ENCODE peak calls at places on chromosomes 1 and 21, in ten cellular contexts. F is activated CD8-positive, alpha-beta T cell treated with anti-CD3 and anti-CD28 coated beads for 36 hours; O is progenitor cell of endocrine pancreas; V is stimulated activated CD8-positive, alpha-beta memory T cell treated with anti-CD3 and anti-CD28 coated beads, Interleukin-15, amount 100 ng/mL, for 1 hour; U is effector memory CD4-positive, alpha-beta T cell; Y is esophagus squamous epithelium; T is aorta; L is Caki2; D is nephron progenitor cell; Q is activated CD8-positive, alpha-beta memory T cell treated with anti-CD3 and anti-CD28 coated beads, Interleukin-2, amount 10 ng/mL, durations not matched to agents 7 days and 5 days. S is an unnamed sample.
A peak's percentile ranks its signal among the peaks of the same experiment; 100 is the strongest.

GRCh38 chr1:227351443-227351842 is 33.2 kb upstream of the CDC42BPA start:
- DNase-seq in F (no peak), O (no peak), V (no peak), U (no peak), Y (no peak), T (no peak), L (no peak), D (no peak), Q (no peak), S (no peak)

GRCh38 chr1:112888630-112889029 is 67.4 kb downstream of the SLC16A1 start:
- DNase-seq in F (no peak), O (no peak), V (no peak), U (no peak), Y (no peak), T (no peak), L (no peak), D (no peak), Q (no peak), S (no peak)

GRCh38 chr1:60621524-60621923 is 460.8 kb upstream of the NFIA start:
- DNase-seq in F (no peak), O (no peak), V (no peak), U (no peak), Y (no peak), T (no peak), L (no peak), D (no peak), Q (no peak), S (no peak)

GRCh38 chr1:101101362-101101761 is 75.8 kb upstream of the DPH5 start:
- DNase-seq in F (no peak), O (no peak), V (no peak), U (no peak), Y (no peak), T (no peak), L (no peak), D (no peak), Q (no peak), S (no peak)

GRCh38 chr1:178031856-178032320 is 62.0 kb upstream of the RASAL2 start:
- DNase-seq in F (peak; percentile 51), O (peak; percentile 43), V (no peak), U (no peak), Y (peak; percentile 3), T (peak; percentile 91), L (peak; percentile 66), D (peak; percentile 79), Q (peak; percentile 41), S (peak; percentile 71)

GRCh38 chr1:10429868-10430215 is 391 bp upstream of the CENPS start:
- DNase-seq in F (peak; percentile 48), O (no peak), V (no peak), U (no peak), Y (no peak), T (no peak), L (no peak), D (no peak), Q (peak; percentile 58), S (no peak)

GRCh38 chr1:1825217-1825616 is 46.9 kb upstream of the NADK start:
- DNase-seq in F (no peak), O (no peak), V (no peak), U (no peak), Y (no peak), T (no peak), L (no peak), D (no peak), Q (no peak), S (no peak)

GRCh38 chr21:41605178-41605933 is 97.4 kb upstream of the TMPRSS2 start:
- DNase-seq in F (no peak), O (no peak), V (no peak), U (no peak), Y (no peak), T (peak; percentile 66), L (no peak), D (peak; percentile 32), Q (no peak), S (no peak)

GRCh38 chr1:247639381-247639981 is 34.1 kb downstream of the OR2G3 start:
- DNase-seq in F (peak; percentile 64), O (peak; percentile 60), V (no peak), U (no peak), Y (no peak), T (peak; percentile 89), L (no peak), D (no peak), Q (no peak), S (no peak)

GRCh38 chr1:29688477-29689365 is 452.4 kb downstream of the PTPRU start:
- DNase-seq in F (peak; percentile 37), O (no peak), V (no peak), U (no peak), Y (no peak), T (no peak), L (no peak), D (no peak), Q (peak; percentile 46), S (peak; percentile 75)

GRCh38 chr1:103191327-103191726 is 83.0 kb upstream of the COL11A1 start:
- DNase-seq in F (no peak), O (no peak), V (no peak), U (no peak), Y (no peak), T (no peak), L (peak; percentile 6), D (no peak), Q (no peak), S (peak; percentile 22)

GRCh38 chr1:109371271-109371739 is 26.4 kb downstream of the SORT1 start:
- DNase-seq in F (peak; percentile 27), O (no peak), V (no peak), U (no peak), Y (no peak), T (no peak), L (no peak), D (no peak), Q (no peak), S (peak; percentile 55)

GRCh38 chr1:233759665-233760064 is 144.8 kb upstream of the SLC35F3 start:
- DNase-seq in F (no peak), O (no peak), V (no peak), U (no peak), Y (no peak), T (no peak), L (peak; percentile 23), D (no peak), Q (no peak), S (no peak)

GRCh38 chr1:247357781-247358211 is 26.1 kb upstream of the ZNF496 start:
- DNase-seq in F (no peak), O (no peak), V (no peak), U (no peak), Y (no peak), T (no peak), L (peak; percentile 79), D (no peak), Q (no peak), S (peak; percentile 92)

GRCh38 chr1:206808615-206809014 is 36.3 kb upstream of the IL10 start:
- DNase-seq in F (peak; percentile 69), O (peak; percentile 11), V (no peak), U (peak; percentile 23), Y (no peak), T (no peak), L (no peak), D (no peak), Q (peak; percentile 72), S (no peak)